ENCODE peak calls at places on chromosomes 5 and 9, in ten cellular contexts. One of them, this sample, is unnamed.
A peak's percentile ranks its signal among the peaks of the same experiment; 100 is the strongest.

GRCh38 chr9:84239341-84239740 is 101.2 kb downstream of the SLC28A3 start:
- DNase-seq in IMR-90: peak; percentile 13
- DNase-seq in CD8-positive, alpha-beta T cell: no peak
- DNase-seq in B cell: no peak
- DNase-seq in colonic mucosa: no peak
- DNase-seq in testis: no peak
- DNase-seq in OCI-LY7: no peak
- DNase-seq in MM.1S: no peak
- DNase-seq in kidney epithelial cell: peak; percentile 45
- DNase-seq in cardiac fibroblast: peak; percentile 78
- DNase-seq in this sample: no peak

GRCh38 chr5:132483101-132483500 is 7.5 kb downstream of the IRF1 start:
- DNase-seq in IMR-90: no peak
- DNase-seq in CD8-positive, alpha-beta T cell: no peak
- DNase-seq in B cell: no peak
- DNase-seq in colonic mucosa: no peak
- DNase-seq in testis: no peak
- DNase-seq in OCI-LY7: no peak
- DNase-seq in MM.1S: no peak
- DNase-seq in kidney epithelial cell: no peak
- DNase-seq in cardiac fibroblast: no peak
- DNase-seq in this sample: no peak

GRCh38 chr9:131635285-131635684 is 90.0 kb downstream of the PRRT1B start:
- DNase-seq in IMR-90: peak; percentile 99
- DNase-seq in CD8-positive, alpha-beta T cell: peak; percentile 57
- DNase-seq in B cell: no peak
- DNase-seq in colonic mucosa: peak; percentile 91
- DNase-seq in testis: peak; percentile 70
- DNase-seq in OCI-LY7: no peak
- DNase-seq in MM.1S: no peak
- DNase-seq in kidney epithelial cell: peak; percentile 97
- DNase-seq in cardiac fibroblast: peak; percentile 96
- DNase-seq in this sample: peak; percentile 58

GRCh38 chr9:3528466-3528865 is 2.7 kb upstream of the RFX3 start:
- DNase-seq in IMR-90: no peak
- DNase-seq in CD8-positive, alpha-beta T cell: peak; percentile 38
- DNase-seq in B cell: no peak
- DNase-seq in colonic mucosa: no peak
- DNase-seq in testis: no peak
- DNase-seq in OCI-LY7: peak; percentile 30
- DNase-seq in MM.1S: no peak
- DNase-seq in kidney epithelial cell: no peak
- DNase-seq in cardiac fibroblast: no peak
- DNase-seq in this sample: no peak

GRCh38 chr5:163506726-163507125 is 1.3 kb downstream of the MAT2B start:
- DNase-seq in IMR-90: peak; percentile 67
- DNase-seq in CD8-positive, alpha-beta T cell: no peak
- DNase-seq in B cell: no peak
- DNase-seq in colonic mucosa: no peak
- DNase-seq in testis: no peak
- DNase-seq in OCI-LY7: no peak
- DNase-seq in MM.1S: peak; percentile 15
- DNase-seq in kidney epithelial cell: no peak
- DNase-seq in cardiac fibroblast: peak; percentile 31
- DNase-seq in this sample: no peak

GRCh38 chr5:123278284-123278683 is 144.9 kb downstream of the CEP120 start:
- DNase-seq in IMR-90: no peak
- DNase-seq in CD8-positive, alpha-beta T cell: no peak
- DNase-seq in B cell: no peak
- DNase-seq in colonic mucosa: no peak
- DNase-seq in testis: no peak
- DNase-seq in OCI-LY7: no peak
- DNase-seq in MM.1S: no peak
- DNase-seq in kidney epithelial cell: no peak
- DNase-seq in cardiac fibroblast: no peak
- DNase-seq in this sample: no peak

GRCh38 chr9:118618744-118619299 is 750.4 kb downstream of the BRINP1 start:
- DNase-seq in IMR-90: no peak
- DNase-seq in CD8-positive, alpha-beta T cell: no peak
- DNase-seq in B cell: no peak
- DNase-seq in colonic mucosa: no peak
- DNase-seq in testis: no peak
- DNase-seq in OCI-LY7: no peak
- DNase-seq in MM.1S: no peak
- DNase-seq in kidney epithelial cell: no peak
- DNase-seq in cardiac fibroblast: no peak
- DNase-seq in this sample: no peak

GRCh38 chr5:81336528-81336927 is 35.1 kb downstream of the ZCCHC9 start:
- DNase-seq in IMR-90: peak; percentile 4
- DNase-seq in CD8-positive, alpha-beta T cell: no peak
- DNase-seq in B cell: no peak
- DNase-seq in colonic mucosa: no peak
- DNase-seq in testis: no peak
- DNase-seq in OCI-LY7: no peak
- DNase-seq in MM.1S: no peak
- DNase-seq in kidney epithelial cell: no peak
- DNase-seq in cardiac fibroblast: no peak
- DNase-seq in this sample: no peak

GRCh38 chr5:125722550-125722949 is 700.7 kb upstream of the GRAMD2B start:
- DNase-seq in IMR-90: peak; percentile 66
- DNase-seq in CD8-positive, alpha-beta T cell: no peak
- DNase-seq in B cell: no peak
- DNase-seq in colonic mucosa: no peak
- DNase-seq in testis: no peak
- DNase-seq in OCI-LY7: no peak
- DNase-seq in MM.1S: no peak
- DNase-seq in kidney epithelial cell: no peak
- DNase-seq in cardiac fibroblast: no peak
- DNase-seq in this sample: no peak

GRCh38 chr5:113487779-113488644 is at the start of gene MCC:
- DNase-seq in IMR-90: peak; percentile 93
- DNase-seq in CD8-positive, alpha-beta T cell: no peak
- DNase-seq in B cell: peak; percentile 51
- DNase-seq in colonic mucosa: peak; percentile 76
- DNase-seq in testis: peak; percentile 88
- DNase-seq in OCI-LY7: no peak
- DNase-seq in MM.1S: peak; percentile 31
- DNase-seq in kidney epithelial cell: peak; percentile 61
- DNase-seq in cardiac fibroblast: peak; percentile 96
- DNase-seq in this sample: peak; percentile 51

GRCh38 chr9:124001865-124002525 is 9.6 kb upstream of the LHX2 start:
- DNase-seq in IMR-90: no peak
- DNase-seq in CD8-positive, alpha-beta T cell: no peak
- DNase-seq in B cell: no peak
- DNase-seq in colonic mucosa: no peak
- DNase-seq in testis: no peak
- DNase-seq in OCI-LY7: no peak
- DNase-seq in MM.1S: no peak
- DNase-seq in kidney epithelial cell: no peak
- DNase-seq in cardiac fibroblast: no peak
- DNase-seq in this sample: no peak
- TF ChIP-seq CTCF in IMR-90: no peak
- TF ChIP-seq CTCF in CD8-positive, alpha-beta T cell: no peak
- TF ChIP-seq CTCF in B cell: no peak
- TF ChIP-seq CTCF in colonic mucosa: no peak
- TF ChIP-seq CTCF in testis: no peak
- TF ChIP-seq CTCF in OCI-LY7: no peak
- TF ChIP-seq CTCF in MM.1S: no peak
- TF ChIP-seq CTCF in kidney epithelial cell: no peak
- TF ChIP-seq CTCF in cardiac fibroblast: no peak
- TF ChIP-seq CTCF in this sample: no peak

DNA sequence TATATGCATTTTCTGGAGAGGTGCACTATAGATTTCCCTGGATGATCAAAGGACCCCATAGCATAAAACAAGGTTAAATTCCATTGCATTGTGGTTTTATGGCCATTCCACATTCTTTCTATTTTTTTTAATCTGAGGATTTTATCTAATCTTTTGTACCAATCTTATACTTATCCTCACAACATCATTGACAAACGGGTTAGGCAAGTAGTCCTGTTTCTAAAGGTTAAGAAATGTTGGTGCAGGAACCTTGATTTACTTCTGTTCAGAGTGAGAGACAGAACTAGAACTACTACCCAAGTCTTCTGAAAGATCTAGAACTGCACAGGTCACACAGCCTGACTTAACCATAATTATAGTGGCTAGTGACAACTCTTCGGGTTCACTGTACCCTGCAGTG is 5.7 kb upstream of the DAB2 start:
- DNase-seq in IMR-90: no peak
- DNase-seq in CD8-positive, alpha-beta T cell: no peak
- DNase-seq in B cell: no peak
- DNase-seq in colonic mucosa: no peak
- DNase-seq in testis: no peak
- DNase-seq in OCI-LY7: no peak
- DNase-seq in MM.1S: no peak
- DNase-seq in kidney epithelial cell: no peak
- DNase-seq in cardiac fibroblast: no peak
- DNase-seq in this sample: no peak
- TF ChIP-seq CTCF in IMR-90: no peak
- TF ChIP-seq CTCF in CD8-positive, alpha-beta T cell: no peak
- TF ChIP-seq CTCF in B cell: no peak
- TF ChIP-seq CTCF in colonic mucosa: no peak
- TF ChIP-seq CTCF in testis: no peak
- TF ChIP-seq CTCF in OCI-LY7: no peak
- TF ChIP-seq CTCF in MM.1S: no peak
- TF ChIP-seq CTCF in kidney epithelial cell: no peak
- TF ChIP-seq CTCF in cardiac fibroblast: no peak
- TF ChIP-seq CTCF in this sample: no peak

GRCh38 chr5:151058891-151059611 is 21.8 kb downstream of the TNIP1 start:
- DNase-seq in IMR-90: no peak
- DNase-seq in CD8-positive, alpha-beta T cell: no peak
- DNase-seq in B cell: peak; percentile 37
- DNase-seq in colonic mucosa: no peak
- DNase-seq in testis: no peak
- DNase-seq in OCI-LY7: peak; percentile 34
- DNase-seq in MM.1S: peak; percentile 23
- DNase-seq in kidney epithelial cell: no peak
- DNase-seq in cardiac fibroblast: no peak
- DNase-seq in this sample: no peak

GRCh38 chr5:151055336-151055735 is 25.5 kb downstream of the TNIP1 start:
- DNase-seq in IMR-90: no peak
- DNase-seq in CD8-positive, alpha-beta T cell: no peak
- DNase-seq in B cell: no peak
- DNase-seq in colonic mucosa: no peak
- DNase-seq in testis: no peak
- DNase-seq in OCI-LY7: no peak
- DNase-seq in MM.1S: no peak
- DNase-seq in kidney epithelial cell: no peak
- DNase-seq in cardiac fibroblast: no peak
- DNase-seq in this sample: no peak

GRCh38 chr5:151056367-151057306 is 24.2 kb downstream of the TNIP1 start:
- DNase-seq in IMR-90: no peak
- DNase-seq in CD8-positive, alpha-beta T cell: no peak
- DNase-seq in B cell: no peak
- DNase-seq in colonic mucosa: no peak
- DNase-seq in testis: no peak
- DNase-seq in OCI-LY7: no peak
- DNase-seq in MM.1S: no peak
- DNase-seq in kidney epithelial cell: no peak
- DNase-seq in cardiac fibroblast: no peak
- DNase-seq in this sample: no peak

GRCh38 chr5:151060742-151061141 is 20.1 kb downstream of the TNIP1 start:
- DNase-seq in IMR-90: no peak
- DNase-seq in CD8-positive, alpha-beta T cell: no peak
- DNase-seq in B cell: no peak
- DNase-seq in colonic mucosa: no peak
- DNase-seq in testis: no peak
- DNase-seq in OCI-LY7: no peak
- DNase-seq in MM.1S: no peak
- DNase-seq in kidney epithelial cell: no peak
- DNase-seq in cardiac fibroblast: no peak
- DNase-seq in this sample: no peak

GRCh38 chr5:151058301-151058700 is 22.5 kb downstream of the TNIP1 start:
- DNase-seq in IMR-90: no peak
- DNase-seq in CD8-positive, alpha-beta T cell: no peak
- DNase-seq in B cell: no peak
- DNase-seq in colonic mucosa: no peak
- DNase-seq in testis: no peak
- DNase-seq in OCI-LY7: no peak
- DNase-seq in MM.1S: no peak
- DNase-seq in kidney epithelial cell: no peak
- DNase-seq in cardiac fibroblast: no peak
- DNase-seq in this sample: no peak
- TF ChIP-seq CTCF in IMR-90: no peak
- TF ChIP-seq CTCF in CD8-positive, alpha-beta T cell: no peak
- TF ChIP-seq CTCF in B cell: no peak
- TF ChIP-seq CTCF in colonic mucosa: no peak
- TF ChIP-seq CTCF in testis: no peak
- TF ChIP-seq CTCF in OCI-LY7: no peak
- TF ChIP-seq CTCF in MM.1S: peak; percentile 28
- TF ChIP-seq CTCF in kidney epithelial cell: peak; percentile 20
- TF ChIP-seq CTCF in cardiac fibroblast: peak; percentile 23
- TF ChIP-seq CTCF in this sample: no peak

GRCh38 chr5:129135633-129136032 is 41.1 kb downstream of the ISOC1 start:
- DNase-seq in IMR-90: no peak
- DNase-seq in CD8-positive, alpha-beta T cell: no peak
- DNase-seq in B cell: no peak
- DNase-seq in colonic mucosa: no peak
- DNase-seq in testis: no peak
- DNase-seq in OCI-LY7: peak; percentile 16
- DNase-seq in MM.1S: peak; percentile 9
- DNase-seq in kidney epithelial cell: no peak
- DNase-seq in cardiac fibroblast: no peak
- DNase-seq in this sample: no peak
- TF ChIP-seq CTCF in IMR-90: no peak
- TF ChIP-seq CTCF in CD8-positive, alpha-beta T cell: no peak
- TF ChIP-seq CTCF in B cell: no peak
- TF ChIP-seq CTCF in colonic mucosa: no peak
- TF ChIP-seq CTCF in testis: no peak
- TF ChIP-seq CTCF in OCI-LY7: peak; percentile 52
- TF ChIP-seq CTCF in MM.1S: peak; percentile 22
- TF ChIP-seq CTCF in kidney epithelial cell: no peak
- TF ChIP-seq CTCF in cardiac fibroblast: no peak
- TF ChIP-seq CTCF in this sample: no peak

DNA sequence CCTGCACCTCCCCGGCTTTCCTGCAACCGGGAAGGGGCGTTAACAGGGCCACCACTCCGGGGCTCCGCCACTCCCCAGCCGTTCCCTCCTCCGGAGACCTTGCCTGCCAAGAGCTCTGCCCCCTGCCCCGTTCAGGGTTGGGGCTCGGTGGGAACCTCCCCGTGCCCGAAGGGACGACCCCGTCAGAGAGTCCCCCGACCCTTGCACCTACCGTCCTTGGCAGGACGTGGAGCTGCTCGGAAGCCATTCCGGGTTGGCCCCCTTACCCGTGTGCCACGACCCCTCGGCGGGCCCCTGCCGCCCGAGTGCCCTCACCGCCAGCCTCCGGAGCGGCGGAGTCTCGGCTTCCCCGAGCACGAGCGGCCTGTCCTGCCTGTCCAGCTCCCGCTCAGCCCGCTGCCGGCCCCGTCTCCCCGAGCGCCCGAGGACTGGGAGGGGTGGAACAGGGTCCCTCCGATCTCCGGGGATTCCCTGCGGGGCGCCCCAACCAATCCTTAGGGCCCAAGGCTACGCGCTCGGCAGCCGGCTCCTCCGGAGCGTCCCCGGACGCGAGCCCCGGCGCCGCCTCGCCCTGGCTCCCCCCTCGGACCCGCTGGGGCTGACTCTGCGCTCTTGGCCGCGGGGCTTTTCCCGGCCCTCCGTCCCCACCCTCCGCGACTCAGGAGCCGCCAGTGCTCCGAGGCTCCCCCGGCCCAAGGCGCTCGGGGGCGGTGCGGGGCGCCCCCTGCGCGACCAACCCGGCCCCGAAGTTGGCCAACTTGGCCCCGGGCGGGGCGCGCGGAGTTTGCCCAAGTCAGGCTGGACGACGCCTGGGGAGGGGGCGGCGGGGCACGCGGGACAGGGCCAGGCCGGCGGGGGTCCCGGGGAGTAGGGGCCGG is 721 bp downstream of the ADAMTS2 start:
- DNase-seq in IMR-90: peak; percentile 22
- DNase-seq in CD8-positive, alpha-beta T cell: no peak
- DNase-seq in B cell: peak; percentile 48
- DNase-seq in colonic mucosa: no peak
- DNase-seq in testis: no peak
- DNase-seq in OCI-LY7: no peak
- DNase-seq in MM.1S: no peak
- DNase-seq in kidney epithelial cell: no peak
- DNase-seq in cardiac fibroblast: peak; percentile 23
- DNase-seq in this sample: peak; percentile 48
- TF ChIP-seq CTCF in IMR-90: no peak
- TF ChIP-seq CTCF in CD8-positive, alpha-beta T cell: no peak
- TF ChIP-seq CTCF in B cell: no peak
- TF ChIP-seq CTCF in colonic mucosa: no peak
- TF ChIP-seq CTCF in testis: no peak
- TF ChIP-seq CTCF in OCI-LY7: no peak
- TF ChIP-seq CTCF in MM.1S: no peak
- TF ChIP-seq CTCF in kidney epithelial cell: no peak
- TF ChIP-seq CTCF in cardiac fibroblast: no peak
- TF ChIP-seq CTCF in this sample: no peak